ENCODE peak calls at places on chromosomes 16 and 17, in four cellular contexts. J, W, C and O are unnamed samples.

GRCh38 chr16:21650517-21650916 is 1.9 kb downstream of the IGSF6 start:
- DNase-seq in J (no peak), W (no peak), C (no peak), O (peak)

GRCh38 chr16:30958164-30959083 is 870 bp downstream of the SETD1A start:
- DNase-seq in J (no peak), W (peak), C (peak), O (peak)

GRCh38 chr17:3865166-3865565 is 19.1 kb upstream of the NCBP3 start:
- DNase-seq in J (no peak), W (peak), C (no peak), O (peak)

GRCh38 chr17:45091778-45092425 is 30.8 kb downstream of the NMT1 start:
- DNase-seq in J (no peak), W (peak), C (no peak), O (no peak)

GRCh38 chr17:59311051-59311468 is 20.4 kb upstream of the YPEL2 start:
- DNase-seq in J (no peak), W (peak), C (peak), O (no peak)

GRCh38 chr16:1953734-1954133 is 755 bp downstream of the RPL3L start:
- DNase-seq in J (no peak), W (no peak), C (no peak), O (no peak)

GRCh38 chr16:20114356-20114755 is 40.7 kb upstream of the GPR139 start:
- DNase-seq in J (no peak), W (peak), C (no peak), O (no peak)

GRCh38 chr17:73394523-73395450 is 83.0 kb upstream of the CDC42EP4 start:
- DNase-seq in J (no peak), W (peak), C (no peak), O (no peak)